ENCODE peak calls at places on chromosomes 3 and 15, in six cellular contexts. One of them, this sample, is unnamed.

GRCh38 chr15:33618300-33618699 is 307.5 kb downstream of the RYR3 start:
- DNase-seq in kidney: no peak
- DNase-seq in AG10803: peak
- DNase-seq in GM12865: no peak
- DNase-seq in H9: no peak
- DNase-seq in brain microvascular endothelial cell: no peak
- DNase-seq in this sample: no peak

GRCh38 chr3:34364345-34364744 is 565.9 kb downstream of the PDCD6IP start:
- DNase-seq in kidney: no peak
- DNase-seq in AG10803: no peak
- DNase-seq in GM12865: no peak
- DNase-seq in H9: no peak
- DNase-seq in brain microvascular endothelial cell: no peak
- DNase-seq in this sample: no peak

GRCh38 chr3:100402150-100402706 is 889 bp downstream of the LNP1 start:
- DNase-seq in kidney: no peak
- DNase-seq in AG10803: peak
- DNase-seq in GM12865: peak
- DNase-seq in H9: no peak
- DNase-seq in brain microvascular endothelial cell: no peak
- DNase-seq in this sample: no peak

GRCh38 chr15:73600413-73601050 is 32.7 kb downstream of the NPTN start:
- DNase-seq in kidney: no peak
- DNase-seq in AG10803: no peak
- DNase-seq in GM12865: no peak
- DNase-seq in H9: no peak
- DNase-seq in brain microvascular endothelial cell: no peak
- DNase-seq in this sample: no peak

GRCh38 chr15:67406257-67406861 is 114.6 kb upstream of the C15orf61 start:
- DNase-seq in kidney: no peak
- DNase-seq in AG10803: no peak
- DNase-seq in GM12865: no peak
- DNase-seq in H9: no peak
- DNase-seq in brain microvascular endothelial cell: peak
- DNase-seq in this sample: no peak

GRCh38 chr3:177703788-177704187 is 506.5 kb upstream of the TBL1XR1 start:
- DNase-seq in kidney: no peak
- DNase-seq in AG10803: peak
- DNase-seq in GM12865: no peak
- DNase-seq in H9: no peak
- DNase-seq in brain microvascular endothelial cell: peak
- DNase-seq in this sample: no peak

GRCh38 chr15:38683382-38684242 is 119.0 kb upstream of the RASGRP1 start:
- DNase-seq in kidney: no peak
- DNase-seq in AG10803: peak
- DNase-seq in GM12865: peak
- DNase-seq in H9: peak
- DNase-seq in brain microvascular endothelial cell: peak
- DNase-seq in this sample: no peak

GRCh38 chr3:194497799-194498575 is 11.2 kb upstream of the ATP13A3 start:
- DNase-seq in kidney: no peak
- DNase-seq in AG10803: peak
- DNase-seq in GM12865: peak
- DNase-seq in H9: peak
- DNase-seq in brain microvascular endothelial cell: no peak
- DNase-seq in this sample: no peak

GRCh38 chr3:104825116-104825515 is 541.6 kb upstream of the ALCAM start:
- DNase-seq in kidney: no peak
- DNase-seq in AG10803: peak
- DNase-seq in GM12865: no peak
- DNase-seq in H9: peak
- DNase-seq in brain microvascular endothelial cell: no peak
- DNase-seq in this sample: no peak

GRCh38 chr15:57393081-57393480 is 16.8 kb downstream of the CGNL1 start:
- DNase-seq in kidney: no peak
- DNase-seq in AG10803: no peak
- DNase-seq in GM12865: no peak
- DNase-seq in H9: no peak
- DNase-seq in brain microvascular endothelial cell: no peak
- DNase-seq in this sample: no peak

GRCh38 chr3:169579086-169579485 is 84.4 kb downstream of the MECOM start:
- DNase-seq in kidney: no peak
- DNase-seq in AG10803: no peak
- DNase-seq in GM12865: no peak
- DNase-seq in H9: no peak
- DNase-seq in brain microvascular endothelial cell: no peak
- DNase-seq in this sample: no peak

GRCh38 chr3:139934557-139935070 is 371 bp upstream of the CLSTN2 start:
- DNase-seq in kidney: peak
- DNase-seq in AG10803: no peak
- DNase-seq in GM12865: peak
- DNase-seq in H9: peak
- DNase-seq in brain microvascular endothelial cell: peak
- DNase-seq in this sample: peak

GRCh38 chr3:32872487-32873382 is 54.9 kb downstream of the TRIM71 start:
- DNase-seq in kidney: no peak
- DNase-seq in AG10803: peak
- DNase-seq in GM12865: no peak
- DNase-seq in H9: no peak
- DNase-seq in brain microvascular endothelial cell: no peak
- DNase-seq in this sample: no peak

GRCh38 chr3:182735672-182736071 is 57.6 kb upstream of the ATP11B start:
- DNase-seq in kidney: no peak
- DNase-seq in AG10803: peak
- DNase-seq in GM12865: no peak
- DNase-seq in H9: no peak
- DNase-seq in brain microvascular endothelial cell: no peak
- DNase-seq in this sample: no peak

GRCh38 chr15:49987198-49987785 is 131.7 kb downstream of the ATP8B4 start:
- DNase-seq in kidney: no peak
- DNase-seq in AG10803: peak
- DNase-seq in GM12865: no peak
- DNase-seq in H9: no peak
- DNase-seq in brain microvascular endothelial cell: no peak
- DNase-seq in this sample: no peak

GRCh38 chr15:41465822-41466421 is 27.8 kb upstream of the ITPKA start:
- DNase-seq in kidney: no peak
- DNase-seq in AG10803: peak
- DNase-seq in GM12865: peak
- DNase-seq in H9: no peak
- DNase-seq in brain microvascular endothelial cell: peak
- DNase-seq in this sample: no peak

DNA sequence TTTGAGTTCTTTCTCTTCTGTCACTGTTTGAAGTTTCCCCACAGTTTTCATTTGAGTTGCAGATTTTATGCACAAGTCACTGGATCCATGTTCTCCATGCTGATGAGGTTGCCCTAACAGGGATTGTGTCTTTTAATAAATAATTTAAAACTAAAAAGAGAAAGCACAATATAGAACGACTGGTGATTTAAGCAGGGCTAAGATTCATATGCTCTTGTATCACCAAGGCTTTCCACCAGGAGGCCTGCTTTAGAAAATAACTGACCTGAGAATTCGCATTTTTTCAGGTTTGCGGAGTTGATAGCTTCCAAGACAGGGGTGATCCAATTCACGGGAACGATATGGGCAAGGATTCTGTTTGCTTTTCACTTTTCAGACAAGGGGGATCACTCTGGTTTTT is 252.0 kb upstream of the VEPH1 start:
- DNase-seq in kidney: no peak
- DNase-seq in AG10803: no peak
- DNase-seq in GM12865: no peak
- DNase-seq in H9: no peak
- DNase-seq in brain microvascular endothelial cell: no peak
- DNase-seq in this sample: no peak
- TF ChIP-seq CTCF in kidney: no peak
- TF ChIP-seq CTCF in AG10803: peak
- TF ChIP-seq CTCF in GM12865: no peak
- TF ChIP-seq CTCF in H9: peak
- TF ChIP-seq CTCF in brain microvascular endothelial cell: peak
- TF ChIP-seq CTCF in this sample: no peak

GRCh38 chr3:114830652-114831051 is 316.4 kb downstream of the ZBTB20 start:
- DNase-seq in kidney: no peak
- DNase-seq in AG10803: no peak
- DNase-seq in GM12865: no peak
- DNase-seq in H9: no peak
- DNase-seq in brain microvascular endothelial cell: no peak
- DNase-seq in this sample: no peak

GRCh38 chr3:114829786-114830185 is 317.3 kb downstream of the ZBTB20 start:
- DNase-seq in kidney: no peak
- DNase-seq in AG10803: no peak
- DNase-seq in GM12865: no peak
- DNase-seq in H9: no peak
- DNase-seq in brain microvascular endothelial cell: no peak
- DNase-seq in this sample: no peak

GRCh38 chr3:114838025-114838424 is 309.1 kb downstream of the ZBTB20 start:
- DNase-seq in kidney: no peak
- DNase-seq in AG10803: no peak
- DNase-seq in GM12865: no peak
- DNase-seq in H9: no peak
- DNase-seq in brain microvascular endothelial cell: no peak
- DNase-seq in this sample: no peak

GRCh38 chr3:114839476-114839875 is 307.6 kb downstream of the ZBTB20 start:
- DNase-seq in kidney: no peak
- DNase-seq in AG10803: peak
- DNase-seq in GM12865: no peak
- DNase-seq in H9: no peak
- DNase-seq in brain microvascular endothelial cell: no peak
- DNase-seq in this sample: no peak

DNA sequence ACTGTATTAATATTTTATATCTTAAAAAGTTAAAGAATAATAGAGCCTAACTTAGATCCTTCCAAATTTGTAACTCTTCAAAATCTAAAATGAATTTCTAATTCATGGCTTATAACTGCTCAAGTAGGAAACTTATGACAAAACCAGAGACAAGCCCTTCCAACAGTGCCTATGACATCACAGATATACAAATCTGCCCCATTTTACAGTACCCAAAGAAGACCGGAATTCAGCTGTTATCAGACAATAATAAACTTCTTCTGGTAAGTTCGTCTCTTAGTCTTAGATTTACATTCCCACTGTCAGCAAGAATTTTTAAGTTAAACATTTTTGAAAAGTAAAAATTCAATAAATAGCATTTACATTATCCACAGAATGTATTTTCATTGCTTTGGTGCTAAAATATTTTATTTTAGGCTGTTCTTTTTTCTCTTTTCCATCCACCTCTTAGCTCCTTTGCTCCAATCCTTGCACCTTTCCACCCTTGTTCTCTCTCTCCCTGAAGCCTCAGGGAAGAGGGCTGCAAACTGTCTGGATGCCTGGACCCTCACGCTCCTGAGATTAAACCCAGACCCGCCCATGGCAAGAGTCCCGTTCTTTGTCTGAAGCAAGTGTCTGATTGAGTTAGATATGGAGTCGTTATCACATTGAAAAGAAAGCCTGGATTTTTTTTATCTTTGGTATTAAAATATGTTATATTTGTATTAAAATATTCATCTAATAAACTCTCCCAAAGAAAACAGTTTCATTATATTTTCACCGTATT is 312.7 kb downstream of the ZBTB20 start:
- DNase-seq in kidney: no peak
- DNase-seq in AG10803: no peak
- DNase-seq in GM12865: no peak
- DNase-seq in H9: no peak
- DNase-seq in brain microvascular endothelial cell: no peak
- DNase-seq in this sample: no peak
- TF ChIP-seq CTCF in kidney: no peak
- TF ChIP-seq CTCF in AG10803: no peak
- TF ChIP-seq CTCF in GM12865: no peak
- TF ChIP-seq CTCF in H9: no peak
- TF ChIP-seq CTCF in brain microvascular endothelial cell: no peak
- TF ChIP-seq CTCF in this sample: no peak

GRCh38 chr15:90597477-90598052 is 67.8 kb downstream of the CRTC3 start:
- DNase-seq in kidney: no peak
- DNase-seq in AG10803: no peak
- DNase-seq in GM12865: peak
- DNase-seq in H9: no peak
- DNase-seq in brain microvascular endothelial cell: no peak
- DNase-seq in this sample: no peak

GRCh38 chr15:90598053-90598577 is 68.4 kb downstream of the CRTC3 start:
- DNase-seq in kidney: peak
- DNase-seq in AG10803: peak
- DNase-seq in GM12865: peak
- DNase-seq in H9: peak
- DNase-seq in brain microvascular endothelial cell: no peak
- DNase-seq in this sample: peak

GRCh38 chr15:90595760-90596155 is 66.0 kb downstream of the CRTC3 start:
- DNase-seq in kidney: no peak
- DNase-seq in AG10803: no peak
- DNase-seq in GM12865: peak
- DNase-seq in H9: no peak
- DNase-seq in brain microvascular endothelial cell: no peak
- DNase-seq in this sample: peak

GRCh38 chr15:90598679-90599078 is 69.0 kb downstream of the CRTC3 start:
- DNase-seq in kidney: peak
- DNase-seq in AG10803: no peak
- DNase-seq in GM12865: no peak
- DNase-seq in H9: no peak
- DNase-seq in brain microvascular endothelial cell: no peak
- DNase-seq in this sample: no peak

GRCh38 chr15:90596943-90597342 is 67.2 kb downstream of the CRTC3 start:
- DNase-seq in kidney: no peak
- DNase-seq in AG10803: peak
- DNase-seq in GM12865: peak
- DNase-seq in H9: no peak
- DNase-seq in brain microvascular endothelial cell: no peak
- DNase-seq in this sample: no peak
- TF ChIP-seq CTCF in kidney: no peak
- TF ChIP-seq CTCF in AG10803: no peak
- TF ChIP-seq CTCF in GM12865: no peak
- TF ChIP-seq CTCF in H9: no peak
- TF ChIP-seq CTCF in brain microvascular endothelial cell: no peak
- TF ChIP-seq CTCF in this sample: no peak

DNA sequence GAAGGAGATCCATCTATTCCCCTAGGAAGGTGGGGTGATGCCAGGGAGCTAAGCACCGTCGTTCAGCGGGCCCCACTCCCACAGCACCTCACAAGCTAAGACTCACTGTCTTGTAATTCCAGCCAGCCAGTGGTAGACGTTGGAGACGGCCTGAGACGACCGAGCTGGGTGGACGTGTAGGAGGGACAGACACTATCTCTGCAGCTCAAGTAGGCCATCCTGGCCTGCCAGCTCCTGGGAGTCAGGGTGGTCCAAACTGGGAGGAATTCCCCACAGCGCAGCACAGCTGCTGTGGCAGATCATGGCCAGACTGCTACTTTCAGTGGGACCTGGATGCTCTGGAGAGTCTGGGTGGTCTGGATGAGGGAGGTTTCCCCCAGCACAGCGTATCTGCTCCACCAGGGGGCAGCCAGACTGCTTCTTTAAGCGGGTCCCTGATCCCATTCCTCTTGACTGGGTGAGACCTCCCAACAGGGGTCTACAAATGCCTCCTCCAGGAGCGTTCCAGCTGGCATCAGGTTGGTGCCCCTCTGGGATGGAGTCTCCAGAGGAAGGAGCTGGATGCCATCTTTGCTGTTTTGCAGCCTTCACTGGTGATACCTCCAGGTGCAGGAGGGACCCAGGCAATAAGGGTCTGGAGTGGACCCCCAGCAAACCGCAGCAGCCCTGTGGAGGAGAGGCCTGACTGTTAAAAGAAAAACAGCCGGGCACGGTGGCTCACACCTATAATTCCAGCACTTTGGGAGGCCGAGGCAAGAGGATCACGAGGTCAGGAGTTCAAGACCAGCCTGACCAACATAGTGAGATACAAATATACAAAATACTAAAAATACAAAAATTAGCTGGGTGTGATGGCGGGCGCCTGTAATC is 27.6 kb downstream of the GNB5 start:
- DNase-seq in kidney: no peak
- DNase-seq in AG10803: no peak
- DNase-seq in GM12865: peak
- DNase-seq in H9: peak
- DNase-seq in brain microvascular endothelial cell: no peak
- DNase-seq in this sample: no peak
- TF ChIP-seq CTCF in kidney: peak
- TF ChIP-seq CTCF in AG10803: peak
- TF ChIP-seq CTCF in GM12865: peak
- TF ChIP-seq CTCF in H9: peak
- TF ChIP-seq CTCF in brain microvascular endothelial cell: peak
- TF ChIP-seq CTCF in this sample: peak